ENCODE peak calls at places on chromosome 2, in six cellular contexts. U is GM12878, T is H1, W is K562, Y is HepG2, H is GM12891. Q is an unnamed sample.

GRCh38 chr2:10552220-10552870 is 104.2 kb upstream of the ODC1 start:
- DNase-seq in U (no peak), T (no peak), W (no peak), Y (no peak), H (no peak), Q (no peak)

GRCh38 chr2:112142525-112143078 is 4.4 kb downstream of the FBLN7 start:
- DNase-seq in U (no peak), T (peak; percentile 39), W (no peak), Y (no peak), H (no peak), Q (no peak)

GRCh38 chr2:237471457-237472186 is 15.4 kb upstream of the MLPH start:
- DNase-seq in U (no peak), T (peak; percentile 81), W (peak; percentile 55), Y (peak; percentile 51), H (peak; percentile 42), Q (peak; percentile 47)

GRCh38 chr2:91442246-91442905 is 2750.9 kb downstream of the RPIA start:
- DNase-seq in U (no peak), T (peak; percentile 67), W (peak; percentile 21), Y (no peak), H (peak; percentile 19), Q (peak; percentile 22)

GRCh38 chr2:151162185-151162584 is 99.5 kb downstream of the RBM43 start:
- DNase-seq in U (no peak), T (no peak), W (no peak), Y (no peak), H (no peak), Q (no peak)

GRCh38 chr2:185012643-185013042 is 414.3 kb downstream of the ZNF804A start:
- DNase-seq in U (no peak), T (peak; percentile 46), W (peak; percentile 2), Y (no peak), H (no peak), Q (no peak)

GRCh38 chr2:3461781-3462492 is 57.4 kb downstream of the ADI1 start:
- DNase-seq in U (peak; percentile 68), T (no peak), W (peak; percentile 68), Y (peak; percentile 69), H (peak; percentile 59), Q (peak; percentile 49)

GRCh38 chr2:102632380-102633175 is 13.2 kb downstream of the SLC9A2 start:
- DNase-seq in U (no peak), T (no peak), W (no peak), Y (no peak), H (no peak), Q (no peak)

GRCh38 chr2:225510794-225511193 is 111.3 kb downstream of the NYAP2 start:
- DNase-seq in U (no peak), T (no peak), W (no peak), Y (no peak), H (no peak), Q (no peak)

GRCh38 chr2:112087346-112088020 is 32.4 kb downstream of the TMEM87B start:
- DNase-seq in U (peak; percentile 51), T (no peak), W (no peak), Y (no peak), H (peak; percentile 8), Q (no peak)

GRCh38 chr2:37875332-37875976 is 49.6 kb upstream of the RMDN2 start:
- DNase-seq in U (no peak), T (peak; percentile 50), W (no peak), Y (no peak), H (no peak), Q (no peak)

GRCh38 chr2:95166065-95166763 is 605 bp downstream of the ZNF2 start:
- DNase-seq in U (no peak), T (no peak), W (no peak), Y (peak; percentile 21), H (no peak), Q (no peak)

GRCh38 chr2:104434363-104434792 is 419.5 kb upstream of the POU3F3 start:
- DNase-seq in U (peak; percentile 7), T (peak; percentile 53), W (no peak), Y (no peak), H (peak; percentile 12), Q (no peak)

GRCh38 chr2:231764752-231765151 is 16.3 kb downstream of the PDE6D start:
- DNase-seq in U (no peak), T (no peak), W (no peak), Y (no peak), H (no peak), Q (no peak)

GRCh38 chr2:101473911-101474751 is 781 bp downstream of the RFX8 start:
- DNase-seq in U (no peak), T (peak; percentile 79), W (no peak), Y (no peak), H (no peak), Q (peak; percentile 15)

GRCh38 chr2:161677634-161678033 is 53.4 kb downstream of the SLC4A10 start:
- DNase-seq in U (no peak), T (no peak), W (no peak), Y (no peak), H (no peak), Q (no peak)

GRCh38 chr2:120826716-120827410 is 91.2 kb downstream of the GLI2 start:
- DNase-seq in U (no peak), T (no peak), W (no peak), Y (no peak), H (no peak), Q (no peak)

GRCh38 chr2:162073776-162074578 is at the start of gene DPP4:
- DNase-seq in U (no peak), T (peak; percentile 76), W (no peak), Y (peak; percentile 65), H (peak; percentile 60), Q (peak; percentile 60)

GRCh38 chr2:214839464-214839863 is 30.0 kb upstream of the BARD1 start:
- DNase-seq in U (peak; percentile 8), T (no peak), W (no peak), Y (no peak), H (no peak), Q (no peak)

GRCh38 chr2:172099472-172100079 is 3.1 kb downstream of the DLX2 start:
- DNase-seq in U (no peak), T (no peak), W (no peak), Y (no peak), H (no peak), Q (no peak)

GRCh38 chr2:172100080-172101007 is 2.4 kb downstream of the DLX2 start:
- DNase-seq in U (no peak), T (peak; percentile 73), W (no peak), Y (no peak), H (no peak), Q (no peak)

GRCh38 chr2:172101707-172102158 is 967 bp downstream of the DLX2 start:
- DNase-seq in U (no peak), T (no peak), W (no peak), Y (no peak), H (no peak), Q (no peak)

GRCh38 chr2:172102159-172102857 is 392 bp downstream of the DLX2 start:
- DNase-seq in U (no peak), T (no peak), W (peak; percentile 89), Y (no peak), H (no peak), Q (no peak)

GRCh38 chr2:172101008-172101706 is 1.5 kb downstream of the DLX2 start:
- DNase-seq in U (no peak), T (peak; percentile 62), W (no peak), Y (no peak), H (no peak), Q (no peak)
- TF ChIP-seq POLR2AphosphoS5 in U (no peak), T (no peak), W (no peak), Y (no peak), H (no peak), Q (no peak)

GRCh38 chr2:205333351-205333750 is 348.9 kb upstream of the NRP2 start:
- DNase-seq in U (no peak), T (no peak), W (no peak), Y (no peak), H (no peak), Q (no peak)

GRCh38 chr2:205343103-205343502 is 339.2 kb upstream of the NRP2 start:
- DNase-seq in U (no peak), T (no peak), W (no peak), Y (no peak), H (no peak), Q (no peak)

GRCh38 chr2:205337307-205337706 is 345.0 kb upstream of the NRP2 start:
- DNase-seq in U (no peak), T (no peak), W (no peak), Y (no peak), H (no peak), Q (no peak)
- TF ChIP-seq TAF1 in U (no peak), T (no peak), W (no peak), Y (no peak), H (no peak), Q (no peak)

GRCh38 chr2:62705007-62705829 is at the start of gene EHBP1:
- DNase-seq in U (peak; percentile 95), T (peak; percentile 99), W (peak; percentile 99), Y (peak; percentile 100), H (peak; percentile 85), Q (peak; percentile 89)
- TF ChIP-seq POLR2A in U (peak; percentile 84), T (no peak), W (peak; percentile 81), Y (peak; percentile 91), H (peak; percentile 72), Q (peak; percentile 83)

GRCh38 chr2:15941483-15941853 is 1.1 kb downstream of the MYCN start:
- DNase-seq in U (no peak), T (peak; percentile 74), W (no peak), Y (no peak), H (peak; percentile 16), Q (peak; percentile 13)

GRCh38 chr2:15939556-15939853 is 845 bp upstream of the MYCN start:
- DNase-seq in U (no peak), T (no peak), W (peak; percentile 72), Y (no peak), H (peak; percentile 56), Q (peak; percentile 52)

GRCh38 chr2:15938803-15939555 is 1.4 kb upstream of the MYCN start:
- DNase-seq in U (no peak), T (peak; percentile 61), W (no peak), Y (no peak), H (no peak), Q (no peak)

GRCh38 chr2:15940661-15941482 is 522 bp downstream of the MYCN start:
- DNase-seq in U (no peak), T (peak; percentile 68), W (no peak), Y (no peak), H (peak; percentile 22), Q (peak; percentile 14)

GRCh38 chr2:15939854-15940660 is at the start of gene MYCN:
- DNase-seq in U (no peak), T (peak; percentile 89), W (peak; percentile 12), Y (peak; percentile 41), H (peak; percentile 15), Q (peak; percentile 11)
- TF ChIP-seq POLR2AphosphoS5 in U (no peak), T (peak; percentile 72), W (no peak), Y (no peak), H (no peak), Q (no peak)

DNA sequence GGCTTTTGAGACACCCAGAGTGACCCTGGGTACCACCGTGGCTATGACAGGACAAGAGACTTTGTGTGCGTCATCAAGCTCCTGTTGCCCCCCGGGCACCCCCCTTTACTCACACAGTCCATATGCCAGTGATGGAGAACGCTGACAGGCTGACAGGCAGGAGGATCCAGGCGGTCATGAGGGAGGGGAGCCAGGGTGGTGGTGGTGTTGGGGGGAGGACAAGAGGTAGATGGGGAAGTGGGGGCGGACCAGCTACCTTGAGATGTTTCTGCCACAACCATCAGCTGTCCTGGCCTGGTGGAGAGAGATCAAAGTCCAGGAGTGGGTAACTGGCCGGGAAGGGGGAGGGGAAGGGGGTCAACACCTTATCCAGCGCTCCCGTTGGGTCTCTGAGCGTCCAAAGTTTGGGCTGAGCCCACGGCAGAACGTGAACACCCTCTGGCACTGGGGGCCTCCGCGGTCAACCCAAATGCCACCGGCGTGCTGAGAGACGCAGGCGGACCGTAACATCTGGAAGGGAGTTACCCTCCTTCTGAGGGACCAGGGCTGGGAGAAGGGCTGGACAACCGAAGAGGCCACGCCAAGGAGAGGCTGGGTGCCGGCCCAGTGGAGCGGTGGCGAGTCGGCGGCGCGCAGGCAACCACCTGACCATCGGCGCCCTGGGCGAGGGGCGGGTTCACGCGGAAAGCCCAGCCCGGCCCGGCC is 575 bp downstream of the TMEM150A start:
- DNase-seq in U (no peak), T (no peak), W (no peak), Y (peak; percentile 61), H (no peak), Q (no peak)
- TF ChIP-seq TAF1 in U (no peak), T (no peak), W (no peak), Y (peak; percentile 5), H (no peak), Q (no peak)

Q was measured in GM12892.